ENCODE peak calls at places on chromosomes 16 and 17, in five cellular contexts. One of them, this sample, is unnamed. For H3K4me1, the result is how much of the 10 kb centered on the place peaks cover.

GRCh38 chr17:38415250-38416194 is 12.7 kb upstream of the ARHGAP23 start:
- DNase-seq in adipocyte: peak
- DNase-seq in adrenal gland: no peak
- DNase-seq in PC-9: no peak
- DNase-seq in heart right ventricle: no peak
- DNase-seq in this sample: no peak

GRCh38 chr17:81832608-81833159 is 407 bp downstream of the MCRIP1 start:
- DNase-seq in adipocyte: peak
- DNase-seq in adrenal gland: peak
- DNase-seq in PC-9: no peak
- DNase-seq in heart right ventricle: no peak
- DNase-seq in this sample: no peak

GRCh38 chr17:79342376-79342775 is 267.8 kb downstream of the ENGASE start:
- DNase-seq in adipocyte: no peak
- DNase-seq in adrenal gland: no peak
- DNase-seq in PC-9: no peak
- DNase-seq in heart right ventricle: no peak
- DNase-seq in this sample: no peak

GRCh38 chr16:56848955-56849689 is 15.9 kb upstream of the SLC12A3 start:
- DNase-seq in adipocyte: peak
- DNase-seq in adrenal gland: peak
- DNase-seq in PC-9: no peak
- DNase-seq in heart right ventricle: no peak
- DNase-seq in this sample: no peak

GRCh38 chr16:23013484-23013883 is 135.8 kb downstream of the USP31 start:
- DNase-seq in adipocyte: peak
- DNase-seq in adrenal gland: no peak
- DNase-seq in PC-9: no peak
- DNase-seq in heart right ventricle: no peak
- DNase-seq in this sample: no peak

GRCh38 chr17:34584805-34585416 is 5.5 kb downstream of the TMEM132E start:
- DNase-seq in adipocyte: peak
- DNase-seq in adrenal gland: no peak
- DNase-seq in PC-9: peak
- DNase-seq in heart right ventricle: no peak
- DNase-seq in this sample: no peak

GRCh38 chr17:73354423-73355284 is 42.9 kb upstream of the CDC42EP4 start:
- DNase-seq in adipocyte: no peak
- DNase-seq in adrenal gland: no peak
- DNase-seq in PC-9: no peak
- DNase-seq in heart right ventricle: no peak
- DNase-seq in this sample: no peak

GRCh38 chr17:82065638-82066303 is at the start of gene DUS1L:
- DNase-seq in adipocyte: peak
- DNase-seq in adrenal gland: peak
- DNase-seq in PC-9: no peak
- DNase-seq in heart right ventricle: peak
- DNase-seq in this sample: no peak

GRCh38 chr16:4787627-4788482 is at the start of gene SEPTIN12:
- DNase-seq in adipocyte: no peak
- DNase-seq in adrenal gland: no peak
- DNase-seq in PC-9: no peak
- DNase-seq in heart right ventricle: no peak
- DNase-seq in this sample: no peak

GRCh38 chr17:81086789-81087551 is 52.0 kb downstream of the BAIAP2 start:
- DNase-seq in adipocyte: no peak
- DNase-seq in adrenal gland: no peak
- DNase-seq in PC-9: no peak
- DNase-seq in heart right ventricle: no peak
- DNase-seq in this sample: no peak

GRCh38 chr17:37239690-37240344 is 136.0 kb upstream of the C17orf78 start:
- DNase-seq in adipocyte: peak
- DNase-seq in adrenal gland: peak
- DNase-seq in PC-9: no peak
- DNase-seq in heart right ventricle: no peak
- DNase-seq in this sample: no peak

GRCh38 chr16:69397821-69398521 is 12.2 kb upstream of the TERF2 start:
- DNase-seq in adipocyte: peak
- DNase-seq in adrenal gland: peak
- DNase-seq in PC-9: peak
- DNase-seq in heart right ventricle: no peak
- DNase-seq in this sample: peak

GRCh38 chr17:72121164-72122001 is 563 bp downstream of the SOX9 start:
- DNase-seq in adipocyte: peak
- DNase-seq in adrenal gland: peak
- DNase-seq in PC-9: no peak
- DNase-seq in heart right ventricle: peak
- DNase-seq in this sample: peak

GRCh38 chr16:87851141-87851587 is 18.1 kb downstream of the SLC7A5 start:
- DNase-seq in adipocyte: no peak
- DNase-seq in adrenal gland: no peak
- DNase-seq in PC-9: no peak
- DNase-seq in heart right ventricle: no peak
- DNase-seq in this sample: no peak

GRCh38 chr17:1714980-1715802 is 5.0 kb upstream of the TLCD2 start:
- DNase-seq in adipocyte: peak
- DNase-seq in adrenal gland: peak
- DNase-seq in PC-9: peak
- DNase-seq in heart right ventricle: peak
- DNase-seq in this sample: peak

GRCh38 chr16:83231771-83232170 is 576.0 kb upstream of the HSBP1 start:
- DNase-seq in adipocyte: no peak
- DNase-seq in adrenal gland: no peak
- DNase-seq in PC-9: no peak
- DNase-seq in heart right ventricle: no peak
- DNase-seq in this sample: no peak

GRCh38 chr17:80791758-80792284 is 199.8 kb upstream of the CHMP6 start:
- DNase-seq in adipocyte: peak
- DNase-seq in adrenal gland: peak
- DNase-seq in PC-9: peak
- DNase-seq in heart right ventricle: no peak
- DNase-seq in this sample: peak

GRCh38 chr16:65121870-65122723 is at the start of gene CDH11:
- DNase-seq in adipocyte: peak
- DNase-seq in adrenal gland: peak
- DNase-seq in PC-9: no peak
- DNase-seq in heart right ventricle: peak
- DNase-seq in this sample: no peak

GRCh38 chr17:17691468-17692263 is 10.4 kb downstream of the RAI1 start:
- DNase-seq in adipocyte: no peak
- DNase-seq in adrenal gland: no peak
- DNase-seq in PC-9: no peak
- DNase-seq in heart right ventricle: peak
- DNase-seq in this sample: no peak

GRCh38 chr17:47276868-47277267 is 23.2 kb downstream of the ITGB3 start:
- DNase-seq in adipocyte: peak
- DNase-seq in adrenal gland: peak
- DNase-seq in PC-9: no peak
- DNase-seq in heart right ventricle: peak
- DNase-seq in this sample: peak

GRCh38 chr17:8151641-8152111 is 528 bp downstream of the PER1 start:
- DNase-seq in adipocyte: peak
- DNase-seq in adrenal gland: peak
- DNase-seq in PC-9: no peak
- DNase-seq in heart right ventricle: peak
- DNase-seq in this sample: peak

GRCh38 chr16:58249388-58249779 is 45.4 kb downstream of the PRSS54 start:
- DNase-seq in adipocyte: no peak
- DNase-seq in adrenal gland: no peak
- DNase-seq in PC-9: peak
- DNase-seq in heart right ventricle: no peak
- DNase-seq in this sample: no peak

GRCh38 chr17:75313941-75314550 is 24.8 kb upstream of the SLC25A19 start:
- DNase-seq in adipocyte: no peak
- DNase-seq in adrenal gland: peak
- DNase-seq in PC-9: no peak
- DNase-seq in heart right ventricle: no peak
- DNase-seq in this sample: no peak

GRCh38 chr16:19555938-19556778 is 655 bp downstream of the VPS35L start:
- DNase-seq in adipocyte: peak
- DNase-seq in adrenal gland: no peak
- DNase-seq in PC-9: no peak
- DNase-seq in heart right ventricle: no peak
- DNase-seq in this sample: no peak

GRCh38 chr17:46013502-46014165 is 14.6 kb downstream of the STH start:
- DNase-seq in adipocyte: peak
- DNase-seq in adrenal gland: no peak
- DNase-seq in PC-9: no peak
- DNase-seq in heart right ventricle: no peak
- DNase-seq in this sample: no peak

GRCh38 chr16:50666658-50667496 is 14.2 kb downstream of the SNX20 start:
- DNase-seq in adipocyte: no peak
- DNase-seq in adrenal gland: no peak
- DNase-seq in PC-9: no peak
- DNase-seq in heart right ventricle: no peak
- DNase-seq in this sample: no peak

GRCh38 chr17:34226011-34226410 is 29.1 kb upstream of the CCL2 start:
- DNase-seq in adipocyte: peak
- DNase-seq in adrenal gland: no peak
- DNase-seq in PC-9: no peak
- DNase-seq in heart right ventricle: no peak
- DNase-seq in this sample: no peak

GRCh38 chr17:68053237-68054030 is 17.9 kb downstream of the KPNA2 start:
- DNase-seq in adipocyte: peak
- DNase-seq in adrenal gland: no peak
- DNase-seq in PC-9: no peak
- DNase-seq in heart right ventricle: no peak
- DNase-seq in this sample: peak

GRCh38 chr17:49703557-49704277 is 4.0 kb downstream of the SLC35B1 start:
- DNase-seq in adipocyte: peak
- DNase-seq in adrenal gland: peak
- DNase-seq in PC-9: peak
- DNase-seq in heart right ventricle: no peak
- DNase-seq in this sample: no peak

GRCh38 chr16:56451753-56452689 is 667 bp downstream of the OGFOD1 start:
- DNase-seq in adipocyte: peak
- DNase-seq in adrenal gland: peak
- DNase-seq in PC-9: peak
- DNase-seq in heart right ventricle: no peak
- DNase-seq in this sample: no peak

GRCh38 chr16:89275837-89276720 is 58.6 kb downstream of the ZNF778 start:
- DNase-seq in adipocyte: no peak
- DNase-seq in adrenal gland: no peak
- DNase-seq in PC-9: no peak
- DNase-seq in heart right ventricle: no peak
- DNase-seq in this sample: no peak
- H3K4me1 ChIP-seq in adipocyte: under half
- H3K4me1 ChIP-seq in adrenal gland: under half
- H3K4me1 ChIP-seq in PC-9: under half
- H3K4me1 ChIP-seq in heart right ventricle: under half
- H3K4me1 ChIP-seq in this sample: under half

DNA sequence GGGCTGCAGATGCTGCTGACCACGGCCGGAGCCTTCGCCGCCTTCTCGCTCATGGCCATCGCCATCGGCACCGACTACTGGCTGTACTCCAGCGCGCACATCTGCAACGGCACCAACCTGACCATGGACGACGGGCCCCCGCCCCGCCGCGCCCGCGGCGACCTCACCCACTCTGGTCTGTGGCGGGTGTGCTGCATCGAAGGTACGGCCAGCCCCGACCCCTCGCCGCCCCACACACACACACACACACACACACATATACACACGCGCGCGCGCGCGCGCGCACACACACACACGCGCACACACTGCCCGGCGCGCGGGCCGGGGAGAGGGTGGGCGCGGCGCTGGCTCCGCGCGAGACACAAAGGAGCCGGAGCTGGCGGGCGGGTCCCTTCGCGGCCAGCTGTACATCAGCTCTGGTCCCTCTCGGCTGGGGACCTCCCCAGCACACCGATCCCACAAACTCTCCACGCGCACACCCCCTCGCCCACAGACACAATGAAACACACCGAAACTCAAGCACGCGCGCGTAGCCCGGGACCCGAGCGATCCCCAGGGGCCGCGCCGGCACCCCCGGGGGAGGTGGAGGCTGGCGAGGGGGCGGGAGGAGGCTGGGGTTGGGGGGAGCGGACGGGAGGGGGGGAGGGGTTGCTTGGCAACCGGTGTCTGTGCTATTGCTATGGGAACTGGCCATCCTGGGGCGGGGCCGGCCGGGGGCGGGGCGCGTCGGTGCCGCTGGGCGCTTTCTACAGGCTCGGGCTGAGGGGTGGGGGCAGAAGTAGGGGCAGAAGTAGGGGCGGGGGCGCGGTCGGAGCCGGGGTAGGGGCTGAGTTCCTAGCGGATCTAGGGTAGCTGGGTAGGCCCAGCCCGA is 658 bp downstream of the CACNG4 start:
- DNase-seq in adipocyte: peak
- DNase-seq in adrenal gland: no peak
- DNase-seq in PC-9: no peak
- DNase-seq in heart right ventricle: no peak
- DNase-seq in this sample: no peak
- H3K4me1 ChIP-seq in adipocyte: under half
- H3K4me1 ChIP-seq in adrenal gland: under half
- H3K4me1 ChIP-seq in PC-9: under half
- H3K4me1 ChIP-seq in heart right ventricle: under half
- H3K4me1 ChIP-seq in this sample: under half

GRCh38 chr16:868386-868755 is 67.8 kb upstream of the GNG13 start:
- DNase-seq in adipocyte: no peak
- DNase-seq in adrenal gland: no peak
- DNase-seq in PC-9: no peak
- DNase-seq in heart right ventricle: no peak
- DNase-seq in this sample: no peak
- H3K4me1 ChIP-seq in adipocyte: under half
- H3K4me1 ChIP-seq in adrenal gland: under half
- H3K4me1 ChIP-seq in PC-9: under half
- H3K4me1 ChIP-seq in heart right ventricle: under half
- H3K4me1 ChIP-seq in this sample: under half

DNA sequence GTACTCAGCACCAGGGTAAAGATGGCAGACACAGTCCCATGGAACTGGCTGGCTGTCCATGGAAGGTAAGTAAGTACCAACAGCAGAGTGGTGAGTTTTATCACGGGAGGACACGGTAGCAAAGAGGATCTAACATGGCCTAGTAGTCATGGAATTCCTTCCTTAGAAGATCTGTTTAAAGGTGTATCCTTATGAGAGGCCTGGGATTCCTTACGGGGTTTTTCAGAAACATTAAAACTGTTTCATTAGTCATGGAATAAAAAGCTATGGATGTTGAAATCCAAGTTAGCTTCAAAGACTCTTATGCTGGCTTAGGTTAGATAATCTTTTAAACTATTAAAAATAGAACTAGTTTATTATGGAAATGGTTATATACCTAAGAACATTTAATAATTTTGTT is 7.4 kb downstream of the FTO start:
- DNase-seq in adipocyte: no peak
- DNase-seq in adrenal gland: no peak
- DNase-seq in PC-9: no peak
- DNase-seq in heart right ventricle: no peak
- DNase-seq in this sample: no peak
- H3K4me1 ChIP-seq in adipocyte: half or more
- H3K4me1 ChIP-seq in adrenal gland: half or more
- H3K4me1 ChIP-seq in PC-9: under half
- H3K4me1 ChIP-seq in heart right ventricle: under half
- H3K4me1 ChIP-seq in this sample: under half

This sample was measured in right atrium auricular region.